ENCODE peak calls at places on chromosomes 1 and 21, in ten cellular contexts. K is adipocyte, U is kidney, A is psoas muscle, F is neuronal stem cell, E is prostate gland, D is tibial artery, Z is A549, X is heart left ventricle, L is right atrium auricular region. G is an unnamed sample. For H3K4me1 and H3K9me3, the result is how much of the 10 kb centered on the place peaks cover.

GRCh38 chr1:64476251-64476952 is 6.5 kb downstream of the CACHD1 start:
- DNase-seq in K (peak), U (no peak), A (no peak), F (no peak), E (no peak), D (no peak), Z (no peak), X (no peak), L (no peak), G (no peak)

GRCh38 chr1:201594575-201595245 is 55.8 kb downstream of the NAV1 start:
- DNase-seq in K (peak), U (no peak), A (no peak), F (peak), E (no peak), D (peak), Z (no peak), X (no peak), L (no peak), G (no peak)

GRCh38 chr1:115557715-115558114 is 84.1 kb upstream of the VANGL1 start:
- DNase-seq in K (no peak), U (no peak), A (no peak), F (no peak), E (no peak), D (no peak), Z (no peak), X (no peak), L (no peak), G (no peak)

GRCh38 chr1:207962716-207963428 is 51.9 kb upstream of the CD34 start:
- DNase-seq in K (no peak), U (peak), A (peak), F (no peak), E (peak), D (peak), Z (peak), X (peak), L (peak), G (no peak)

GRCh38 chr1:7869136-7869905 is 16.5 kb upstream of the UTS2 start:
- DNase-seq in K (no peak), U (no peak), A (no peak), F (no peak), E (no peak), D (no peak), Z (no peak), X (no peak), L (no peak), G (no peak)

GRCh38 chr1:89815611-89816010 is 5.2 kb upstream of the LRRC8D start:
- DNase-seq in K (no peak), U (no peak), A (no peak), F (no peak), E (no peak), D (no peak), Z (no peak), X (no peak), L (no peak), G (no peak)

GRCh38 chr21:45972353-45972715 is 9.2 kb upstream of the COL6A1 start:
- DNase-seq in K (peak), U (peak), A (no peak), F (no peak), E (no peak), D (peak), Z (no peak), X (peak), L (no peak), G (no peak)

GRCh38 chr1:153790996-153791855 is 16.0 kb downstream of the SLC27A3 start:
- DNase-seq in K (peak), U (peak), A (peak), F (no peak), E (no peak), D (peak), Z (no peak), X (no peak), L (no peak), G (no peak)

GRCh38 chr1:54643736-54644135 is 2.1 kb downstream of the MROH7 start:
- DNase-seq in K (no peak), U (no peak), A (no peak), F (no peak), E (no peak), D (no peak), Z (no peak), X (no peak), L (no peak), G (no peak)

GRCh38 chr21:38858429-38859205 is 52.9 kb downstream of the ETS2 start:
- DNase-seq in K (no peak), U (no peak), A (no peak), F (no peak), E (no peak), D (no peak), Z (no peak), X (no peak), L (no peak), G (no peak)

GRCh38 chr1:54297596-54298283 is 97.8 kb downstream of the MRPL37 start:
- DNase-seq in K (no peak), U (peak), A (no peak), F (peak), E (no peak), D (no peak), Z (no peak), X (no peak), L (no peak), G (no peak)

GRCh38 chr1:53654216-53655210 is 84.5 kb downstream of the GLIS1 start:
- DNase-seq in K (peak), U (peak), A (no peak), F (no peak), E (no peak), D (peak), Z (no peak), X (no peak), L (no peak), G (no peak)

GRCh38 chr1:39642796-39643195 is 3.4 kb upstream of the HEYL start:
- DNase-seq in K (peak), U (no peak), A (no peak), F (no peak), E (no peak), D (peak), Z (no peak), X (no peak), L (no peak), G (no peak)

GRCh38 chr1:170402451-170403311 is 129.3 kb upstream of the GORAB start:
- DNase-seq in K (peak), U (no peak), A (no peak), F (no peak), E (no peak), D (no peak), Z (no peak), X (no peak), L (no peak), G (no peak)

GRCh38 chr1:183243190-183244065 is 57.4 kb downstream of the LAMC2 start:
- DNase-seq in K (peak), U (no peak), A (peak), F (no peak), E (no peak), D (peak), Z (no peak), X (peak), L (peak), G (no peak)

GRCh38 chr1:239662950-239663349 is 276.6 kb downstream of the CHRM3 start:
- DNase-seq in K (no peak), U (no peak), A (no peak), F (no peak), E (no peak), D (no peak), Z (no peak), X (no peak), L (no peak), G (no peak)

GRCh38 chr1:36359911-36360310 is 25.8 kb downstream of the STK40 start:
- DNase-seq in K (no peak), U (no peak), A (no peak), F (no peak), E (no peak), D (no peak), Z (no peak), X (no peak), L (no peak), G (peak)

GRCh38 chr1:36358514-36359084 is 27.1 kb downstream of the STK40 start:
- DNase-seq in K (no peak), U (no peak), A (no peak), F (no peak), E (no peak), D (no peak), Z (no peak), X (no peak), L (no peak), G (no peak)

GRCh38 chr1:36354486-36354885 is 31.0 kb upstream of the EVA1B start:
- DNase-seq in K (no peak), U (peak), A (peak), F (no peak), E (no peak), D (no peak), Z (no peak), X (no peak), L (no peak), G (no peak)

GRCh38 chr1:36355811-36356210 is 29.9 kb downstream of the STK40 start:
- DNase-seq in K (no peak), U (no peak), A (no peak), F (no peak), E (no peak), D (no peak), Z (no peak), X (no peak), L (no peak), G (no peak)

DNA sequence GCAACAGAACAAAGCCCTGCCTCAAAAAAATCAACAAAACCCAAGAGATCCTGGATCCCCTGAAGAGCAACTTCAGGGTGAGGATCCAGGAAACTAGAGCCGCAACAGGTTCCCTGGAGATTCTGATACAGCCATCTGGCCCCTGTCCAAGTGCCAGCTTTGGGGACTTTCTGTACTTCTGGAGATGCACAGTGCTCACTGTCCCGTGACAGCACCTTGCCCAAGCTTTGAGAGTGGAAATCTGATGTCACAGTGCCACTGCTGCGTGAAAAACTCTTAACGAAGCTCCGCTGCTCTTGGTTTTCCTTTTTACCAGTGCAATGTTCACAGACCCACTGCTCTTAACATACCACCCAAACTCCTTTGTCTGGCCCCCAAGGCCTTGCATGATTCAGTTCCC is 26.3 kb downstream of the STK40 start:
- DNase-seq in K (no peak), U (no peak), A (no peak), F (no peak), E (no peak), D (no peak), Z (no peak), X (no peak), L (no peak), G (no peak)
- H3K4me3 ChIP-seq in K (no peak), U (no peak), A (no peak), F (no peak), E (no peak), D (no peak), Z (no peak), X (no peak), L (no peak), G (no peak)

GRCh38 chr1:65489481-65489880 is 69.0 kb downstream of the LEPR start:
- DNase-seq in K (peak), U (no peak), A (no peak), F (no peak), E (no peak), D (no peak), Z (no peak), X (no peak), L (no peak), G (no peak)
- H3K4me1 ChIP-seq in K (under half), U (under half), A (under half), F (under half), E (under half), D (under half), Z (under half), X (under half), L (under half), G (under half)

DNA sequence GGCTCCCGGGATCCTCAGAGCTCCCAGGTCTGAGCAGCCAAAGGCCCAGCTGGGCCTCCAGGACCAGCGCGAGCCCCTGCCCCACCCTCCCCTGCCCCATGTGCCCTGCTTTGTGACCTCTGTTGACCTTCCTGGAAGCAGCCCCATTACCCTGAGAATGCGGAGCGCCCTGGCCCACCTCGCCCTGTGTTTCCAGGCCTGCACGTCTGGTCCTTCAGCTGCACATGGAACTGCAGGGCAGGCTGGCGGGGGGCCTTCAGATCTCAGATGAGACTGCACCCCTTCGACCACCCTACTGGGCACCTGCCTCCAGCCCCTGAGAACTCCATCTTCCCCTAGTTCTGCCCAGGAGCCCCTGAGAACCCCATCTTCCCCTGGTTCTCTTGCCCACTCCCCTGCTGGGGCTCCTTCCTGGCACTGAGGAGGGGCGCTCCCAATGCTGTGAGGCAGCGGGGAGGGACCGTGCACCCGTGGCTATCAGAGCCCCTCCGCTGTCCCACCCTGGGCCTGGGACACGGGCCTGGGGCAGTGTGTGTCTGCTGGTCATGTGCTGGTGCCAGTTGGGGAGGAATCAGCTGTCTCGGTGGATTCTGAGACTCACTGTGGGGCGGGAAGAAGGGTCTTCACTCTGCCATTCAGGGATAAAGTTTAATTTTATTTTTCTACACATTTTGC is 25.1 kb downstream of the TMEM201 start:
- DNase-seq in K (no peak), U (no peak), A (no peak), F (no peak), E (no peak), D (no peak), Z (no peak), X (no peak), L (no peak), G (no peak)
- H3K9me3 ChIP-seq in K (under half), U (under half), A (under half), F (under half), E (under half), D (under half), Z (under half), X (under half), L (under half), G (under half)

GRCh38 chr1:165827199-165828102 is at the start of gene UCK2:
- DNase-seq in K (peak), U (peak), A (peak), F (peak), E (peak), D (peak), Z (peak), X (peak), L (peak), G (peak)

GRCh38 chr1:165828103-165828558 is 717 bp downstream of the UCK2 start:
- DNase-seq in K (peak), U (peak), A (peak), F (peak), E (peak), D (peak), Z (peak), X (peak), L (no peak), G (no peak)

GRCh38 chr1:165828581-165829329 is 1.3 kb downstream of the UCK2 start:
- DNase-seq in K (peak), U (peak), A (peak), F (peak), E (peak), D (peak), Z (peak), X (peak), L (no peak), G (no peak)

GRCh38 chr1:165824269-165824643 is 3.2 kb upstream of the UCK2 start:
- DNase-seq in K (peak), U (no peak), A (no peak), F (no peak), E (no peak), D (no peak), Z (no peak), X (no peak), L (no peak), G (no peak)

GRCh38 chr1:165826565-165826964 is 849 bp upstream of the UCK2 start:
- DNase-seq in K (no peak), U (no peak), A (no peak), F (no peak), E (no peak), D (no peak), Z (no peak), X (no peak), L (no peak), G (no peak)
- H3K4me3 ChIP-seq in K (peak), U (no peak), A (peak), F (peak), E (no peak), D (peak), Z (peak), X (peak), L (no peak), G (peak)

GRCh38 chr1:15410884-15411245 is 1.2 kb downstream of the EFHD2 start:
- DNase-seq in K (no peak), U (peak), A (no peak), F (no peak), E (no peak), D (no peak), Z (no peak), X (no peak), L (no peak), G (no peak)

GRCh38 chr1:15412843-15413242 is 3.2 kb downstream of the EFHD2 start:
- DNase-seq in K (no peak), U (peak), A (no peak), F (no peak), E (peak), D (no peak), Z (no peak), X (no peak), L (no peak), G (no peak)

GRCh38 chr1:15410223-15410883 is 665 bp downstream of the EFHD2 start:
- DNase-seq in K (peak), U (peak), A (no peak), F (no peak), E (no peak), D (no peak), Z (no peak), X (no peak), L (no peak), G (peak)

GRCh38 chr1:15412488-15412800 is 2.8 kb downstream of the EFHD2 start:
- DNase-seq in K (no peak), U (no peak), A (no peak), F (no peak), E (no peak), D (no peak), Z (no peak), X (no peak), L (no peak), G (no peak)

GRCh38 chr1:15411593-15412487 is 2.2 kb downstream of the EFHD2 start:
- DNase-seq in K (peak), U (peak), A (peak), F (no peak), E (no peak), D (peak), Z (no peak), X (peak), L (no peak), G (peak)
- H3K4me1 ChIP-seq in K (under half), U (under half), A (under half), F (under half), E (under half), D (under half), Z (half or more), X (half or more), L (under half), G (half or more)

DNA sequence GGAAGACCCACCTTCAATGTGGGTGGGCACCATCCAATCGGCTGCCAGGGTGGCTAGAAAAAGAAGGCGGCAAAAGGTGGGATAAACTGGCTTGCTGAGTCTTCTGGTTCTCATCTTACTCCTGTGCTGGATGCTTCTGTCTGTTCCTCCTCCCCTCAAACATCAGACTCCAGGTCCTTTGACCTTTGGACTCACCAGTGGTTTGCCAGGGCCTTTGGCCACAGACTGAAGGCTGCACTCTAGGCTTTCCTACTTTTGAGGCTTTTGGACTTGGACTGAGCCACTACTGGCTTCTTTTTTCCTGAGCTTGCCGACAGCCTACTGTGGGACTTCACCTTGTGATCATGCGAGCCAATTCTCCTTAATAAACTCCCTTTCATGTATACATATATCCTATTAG is 55.9 kb downstream of the VCAM1 start:
- DNase-seq in K (no peak), U (no peak), A (no peak), F (no peak), E (no peak), D (no peak), Z (no peak), X (no peak), L (no peak), G (no peak)
- H3K9me3 ChIP-seq in K (under half), U (under half), A (under half), F (under half), E (under half), D (under half), Z (under half), X (under half), L (under half), G (under half)

GRCh38 chr1:26543444-26543835 is 13.9 kb downstream of the RPS6KA1 start:
- DNase-seq in K (no peak), U (no peak), A (no peak), F (no peak), E (no peak), D (no peak), Z (no peak), X (no peak), L (no peak), G (no peak)

GRCh38 chr1:26544156-26544555 is 14.6 kb downstream of the RPS6KA1 start:
- DNase-seq in K (no peak), U (no peak), A (no peak), F (no peak), E (no peak), D (no peak), Z (no peak), X (no peak), L (no peak), G (no peak)

GRCh38 chr1:26546375-26546774 is 16.8 kb downstream of the RPS6KA1 start:
- DNase-seq in K (no peak), U (no peak), A (no peak), F (no peak), E (no peak), D (no peak), Z (no peak), X (no peak), L (no peak), G (no peak)

GRCh38 chr1:26548841-26549240 is 19.3 kb downstream of the RPS6KA1 start:
- DNase-seq in K (no peak), U (no peak), A (no peak), F (no peak), E (no peak), D (no peak), Z (no peak), X (no peak), L (no peak), G (no peak)

DNA sequence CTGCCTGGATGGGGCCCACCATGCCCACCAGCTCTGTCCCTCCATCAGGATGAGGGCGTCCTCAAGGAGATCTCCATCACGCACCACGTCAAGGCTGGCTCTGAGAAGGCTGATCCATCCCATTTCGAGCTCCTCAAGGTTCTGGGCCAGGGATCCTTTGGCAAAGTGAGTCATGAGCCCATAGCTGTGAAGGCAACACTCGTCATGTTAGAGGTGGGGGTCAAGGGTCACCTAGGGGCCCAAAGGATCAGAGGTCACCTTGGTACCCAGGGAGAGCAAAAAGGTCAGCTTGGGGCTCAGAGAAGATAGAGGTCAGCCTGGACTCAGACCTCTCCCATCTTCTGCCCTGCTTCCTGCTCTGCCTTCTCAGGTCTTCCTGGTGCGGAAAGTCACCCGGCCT is 17.3 kb downstream of the RPS6KA1 start:
- DNase-seq in K (no peak), U (no peak), A (no peak), F (no peak), E (no peak), D (no peak), Z (no peak), X (no peak), L (no peak), G (no peak)
- H3K4me3 ChIP-seq in K (no peak), U (no peak), A (no peak), F (no peak), E (no peak), D (no peak), Z (no peak), X (no peak), L (no peak), G (peak)